ENCODE peak calls at places on chromosomes 13 and 19, in seven cellular contexts. M, L, K, O, I, E and W are unnamed samples.

GRCh38 chr13:106350208-106350607 is 185.3 kb downstream of the EFNB2 start:
- DNase-seq in O (no peak), L (no peak), I (no peak), K (no peak), M (no peak), E (no peak), W (no peak)

GRCh38 chr19:41225238-41226052 is 6.4 kb downstream of the AXL start:
- DNase-seq in O (no peak), K (no peak), E (peak), M (peak), I (no peak), L (peak), W (no peak)

GRCh38 chr13:42547615-42548014 is 26.3 kb upstream of the TNFSF11 start:
- DNase-seq in O (no peak), L (no peak), I (no peak), M (no peak), K (no peak), E (no peak), W (no peak)

GRCh38 chr19:46660601-46661019 is 372 bp downstream of the DACT3 start:
- DNase-seq in I (no peak), O (no peak), K (no peak), M (peak), L (peak), E (no peak), W (no peak)

GRCh38 chr19:29706635-29707034 is 8.4 kb downstream of the C19orf12 start:
- DNase-seq in O (no peak), M (no peak), L (no peak), E (no peak), K (no peak), I (no peak), W (no peak)

GRCh38 chr13:25943666-25944065 is 108.2 kb downstream of the SHISA2 start:
- DNase-seq in L (no peak), E (peak), I (no peak), K (no peak), O (no peak), M (no peak), W (no peak)

GRCh38 chr19:55526216-55527196 is 10.4 kb downstream of the SBK2 start:
- DNase-seq in E (peak), K (no peak), I (no peak), O (no peak), M (no peak), L (peak), W (no peak)

GRCh38 chr13:102847272-102848234 is 1.7 kb downstream of the ERCC5 start:
- DNase-seq in M (peak), E (no peak), I (no peak), O (no peak), L (peak), K (no peak), W (no peak)

GRCh38 chr19:29520390-29520789 is 5.4 kb upstream of the VSTM2B start:
- DNase-seq in M (no peak), K (no peak), E (no peak), O (no peak), I (no peak), L (no peak), W (no peak)

GRCh38 chr19:39542198-39542597 is 2.2 kb upstream of the EID2 start:
- DNase-seq in E (no peak), L (no peak), M (no peak), K (peak), I (no peak), O (no peak), W (no peak)

GRCh38 chr13:44974056-44974798 is 15.0 kb downstream of the NUFIP1 start:
- DNase-seq in E (no peak), M (peak), L (no peak), O (no peak), K (no peak), I (peak), W (no peak)

GRCh38 chr19:40013991-40014390 is 17.1 kb downstream of the ZNF546 start:
- DNase-seq in O (no peak), M (no peak), I (no peak), K (no peak), E (no peak), L (no peak), W (no peak)

GRCh38 chr19:41144403-41144802 is 30.2 kb downstream of the CYP2F1 start:
- DNase-seq in E (peak), I (peak), M (peak), O (no peak), K (peak), L (peak), W (no peak)

GRCh38 chr13:98452851-98453250 is 124.1 kb downstream of the STK24 start:
- DNase-seq in I (no peak), K (no peak), M (no peak), L (no peak), O (no peak), E (no peak), W (no peak)

GRCh38 chr13:31042501-31043165 is 110.2 kb downstream of the TEX26 start:
- DNase-seq in K (no peak), O (no peak), I (no peak), E (no peak), L (no peak), M (no peak), W (no peak)

GRCh38 chr13:100887729-100888151 is 213.1 kb upstream of the TMTC4 start:
- DNase-seq in K (no peak), E (no peak), O (no peak), L (no peak), I (no peak), M (no peak), W (no peak)

GRCh38 chr19:51702754-51703654 is 9.9 kb downstream of the SPACA6 start:
- DNase-seq in E (no peak), L (peak), I (no peak), M (peak), O (no peak), K (peak), W (no peak)

GRCh38 chr13:74103970-74104555 is 30.1 kb downstream of the KLF12 start:
- DNase-seq in K (no peak), E (no peak), O (no peak), M (no peak), I (no peak), L (no peak), W (no peak)

GRCh38 chr13:83929147-83929546 is 46.9 kb upstream of the SLITRK1 start:
- DNase-seq in I (no peak), E (no peak), O (no peak), L (no peak), M (no peak), K (no peak), W (no peak)

GRCh38 chr13:28744091-28744536 is 25.3 kb upstream of the SLC46A3 start:
- DNase-seq in K (peak), M (peak), I (no peak), O (no peak), L (no peak), E (no peak), W (no peak)

GRCh38 chr19:45443462-45444317 is 20.0 kb upstream of the ERCC1 start:
- DNase-seq in M (peak), K (peak), L (peak), O (no peak), I (no peak), E (peak), W (no peak)

GRCh38 chr13:79187917-79188699 is 217.9 kb downstream of the RBM26 start:
- DNase-seq in I (no peak), K (no peak), L (no peak), M (no peak), E (no peak), O (no peak), W (no peak)

GRCh38 chr19:51807111-51807701 is 12.2 kb downstream of the FPR3 start:
- DNase-seq in E (peak), L (no peak), K (peak), O (no peak), M (peak), I (no peak), W (no peak)

GRCh38 chr19:31112158-31112557 is 237.1 kb downstream of the TSHZ3 start:
- DNase-seq in L (no peak), I (no peak), O (no peak), E (no peak), M (no peak), K (no peak), W (no peak)

GRCh38 chr19:16850133-16850532 is 20.9 kb downstream of the SIN3B start:
- DNase-seq in E (no peak), M (no peak), L (no peak), O (no peak), I (no peak), K (no peak), W (no peak)

GRCh38 chr13:33932765-33933406 is 114.9 kb downstream of the RFC3 start:
- DNase-seq in O (no peak), L (peak), I (no peak), M (no peak), K (no peak), E (no peak), W (no peak)

GRCh38 chr19:4376991-4377781 is 23.2 kb downstream of the SH3GL1 start:
- DNase-seq in I (no peak), K (no peak), L (no peak), O (no peak), E (no peak), M (no peak), W (no peak)

GRCh38 chr19:51971624-51972023 is 15.0 kb downstream of the ZNF350 start:
- DNase-seq in K (no peak), L (no peak), O (no peak), E (no peak), I (no peak), M (peak), W (no peak)

GRCh38 chr13:57557979-57558529 is 73.5 kb upstream of the PCDH17 start:
- DNase-seq in L (peak), M (no peak), O (no peak), E (peak), K (no peak), I (no peak), W (no peak)

GRCh38 chr13:72850959-72851677 is 69.2 kb downstream of the PIBF1 start:
- DNase-seq in I (no peak), O (no peak), M (no peak), E (no peak), L (peak), K (peak), W (no peak)

GRCh38 chr19:5090780-5091575 is 122.1 kb downstream of the KDM4B start:
- DNase-seq in E (no peak), K (no peak), M (peak), O (no peak), I (no peak), L (peak), W (no peak)

GRCh38 chr19:46351241-46352041 is 4.6 kb downstream of the PPP5C start:
- DNase-seq in M (no peak), K (no peak), E (no peak), I (no peak), O (no peak), L (no peak), W (no peak)

GRCh38 chr13:109745060-109745459 is 41.3 kb downstream of the IRS2 start:
- DNase-seq in E (no peak), I (no peak), M (no peak), O (no peak), K (no peak), L (no peak), W (no peak)

DNA sequence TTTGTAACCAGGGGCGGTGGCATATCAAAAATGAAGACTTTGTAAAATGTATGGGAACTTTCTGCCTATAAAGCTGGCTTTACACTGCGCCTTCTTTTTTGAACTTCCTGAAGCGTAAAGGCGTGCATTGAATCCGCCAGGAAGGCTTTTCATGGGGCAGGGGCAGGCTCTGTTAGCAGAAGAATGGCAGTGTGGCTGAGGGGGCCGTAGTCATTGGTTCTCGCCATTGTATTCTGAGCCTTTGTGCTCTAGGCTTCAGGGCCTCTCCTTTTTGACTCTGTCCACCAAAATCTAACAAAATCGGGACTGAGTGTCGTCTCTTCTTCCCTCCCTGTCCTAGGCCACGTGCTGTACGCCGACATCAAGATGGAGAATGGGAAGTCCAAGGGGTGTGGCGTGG is 14.1 kb downstream of the PRAM1 start:
- DNase-seq in K (no peak), L (no peak), E (no peak), O (no peak), I (no peak), M (no peak), W (no peak)
- TF ChIP-seq TAF1 in K (no peak), L (no peak), E (no peak), O (no peak), I (no peak), M (no peak), W (no peak)

GRCh38 chr13:97334690-97335089 is 99.3 kb upstream of the RAP2A start:
- DNase-seq in K (no peak), E (no peak), L (no peak), O (no peak), M (no peak), I (no peak), W (no peak)
- TF ChIP-seq POLR2AphosphoS5 in K (no peak), E (no peak), L (no peak), O (no peak), M (no peak), I (no peak), W (no peak)

DNA sequence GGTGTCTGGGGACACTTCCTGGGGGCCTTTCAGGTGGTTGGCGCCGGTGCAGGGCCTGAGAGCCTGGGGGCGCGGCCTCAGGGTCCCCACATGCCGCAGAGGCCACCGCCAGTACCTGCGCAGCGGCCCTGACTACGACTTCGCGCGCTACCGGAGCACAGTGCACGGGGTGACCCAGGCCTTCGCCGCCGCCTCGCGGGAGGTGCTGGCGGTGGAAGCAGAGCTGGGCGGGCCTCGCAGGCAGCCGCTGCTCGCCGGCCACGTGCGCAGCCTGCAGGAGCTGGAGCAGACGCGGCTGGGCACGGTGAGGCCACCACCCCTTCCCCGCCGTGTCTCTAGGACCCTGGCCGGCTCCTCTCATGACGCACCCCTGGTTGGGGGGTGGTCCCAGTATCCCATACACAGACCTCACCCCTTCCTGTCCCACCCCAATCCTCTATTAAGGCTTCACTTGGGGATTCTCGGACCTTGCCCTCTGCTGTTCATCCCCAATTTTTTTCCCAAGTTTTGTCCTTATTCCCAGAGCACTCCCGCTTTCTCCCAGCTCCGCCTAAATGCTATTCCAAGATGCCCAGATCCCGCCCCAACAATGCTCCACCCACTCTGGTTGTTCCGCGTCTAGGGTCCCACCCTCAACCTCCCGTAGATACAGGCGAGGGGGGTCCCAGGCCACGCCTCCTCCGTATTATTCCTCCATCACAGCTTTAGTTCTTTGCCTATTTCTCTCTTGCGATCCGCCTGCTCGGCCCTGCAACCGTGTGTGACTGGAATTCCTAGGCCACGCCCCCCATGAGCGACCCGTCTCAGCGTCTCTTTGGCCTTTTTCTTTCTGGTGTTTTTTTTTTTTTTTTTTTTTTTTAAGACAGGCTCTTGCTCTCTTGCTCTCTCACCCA is 1.0 kb downstream of the REX1BD start:
- DNase-seq in L (peak), O (no peak), E (peak), K (peak), M (peak), I (no peak), W (no peak)
- TF ChIP-seq TAF1 in L (no peak), O (no peak), E (no peak), K (peak), M (no peak), I (no peak), W (no peak)

GRCh38 chr13:40611004-40611403 is 55.4 kb downstream of the FOXO1 start:
- DNase-seq in E (no peak), M (no peak), K (no peak), L (no peak), I (no peak), O (no peak), W (no peak)
- TF ChIP-seq POLR2AphosphoS5 in E (no peak), M (no peak), K (no peak), L (no peak), I (no peak), O (no peak), W (no peak)

GRCh38 chr13:76330216-76330615 is 556.0 kb downstream of the KCTD12 start:
- DNase-seq in L (no peak), M (no peak), O (no peak), K (no peak), E (no peak), I (no peak), W (no peak)

GRCh38 chr13:76335463-76335862 is 550.7 kb downstream of the KCTD12 start:
- DNase-seq in K (no peak), O (no peak), M (no peak), I (no peak), E (no peak), L (no peak), W (no peak)

GRCh38 chr13:76330756-76331155 is 555.4 kb downstream of the KCTD12 start:
- DNase-seq in K (no peak), E (no peak), I (no peak), O (no peak), L (no peak), M (no peak), W (no peak)

GRCh38 chr13:76329004-76329403 is 557.2 kb downstream of the KCTD12 start:
- DNase-seq in I (no peak), L (no peak), K (no peak), E (no peak), O (no peak), M (no peak), W (no peak)

DNA sequence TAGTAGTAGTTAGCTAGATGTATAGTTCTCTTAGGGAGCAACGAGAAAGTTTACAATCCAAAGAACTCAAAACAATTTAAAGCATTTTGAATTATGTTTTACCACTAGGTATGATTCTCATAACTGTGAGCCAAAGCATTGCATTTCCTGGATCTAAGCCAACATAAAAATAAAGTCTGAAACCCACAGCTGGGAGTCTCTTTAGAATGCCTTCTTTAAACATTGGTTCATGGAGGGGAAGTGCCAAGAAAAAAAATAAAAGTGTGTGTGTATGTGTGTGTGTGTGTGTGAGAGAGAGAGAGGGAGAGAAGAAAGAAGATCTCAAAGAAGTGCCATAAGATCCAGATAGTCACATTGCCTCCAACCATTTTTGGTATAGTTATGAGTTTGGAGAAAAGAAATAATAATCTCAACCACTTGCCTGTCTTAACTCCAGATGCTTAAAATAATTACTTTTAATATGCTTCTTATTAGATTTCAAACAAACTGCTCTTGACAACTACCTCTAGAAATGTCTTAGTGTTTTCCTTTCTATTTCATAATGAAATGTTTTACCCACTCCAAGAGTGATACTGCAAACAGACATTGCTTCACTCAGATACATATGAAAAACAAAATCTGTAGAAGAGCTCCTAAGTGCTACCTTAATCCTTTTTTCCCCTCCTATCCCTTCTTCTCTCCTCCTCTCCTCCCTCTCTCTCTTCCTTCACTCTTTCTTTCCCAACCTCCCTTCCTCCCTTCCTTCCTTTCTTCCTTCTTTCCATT is 554.1 kb downstream of the KCTD12 start:
- DNase-seq in K (no peak), I (no peak), E (no peak), M (no peak), L (no peak), O (no peak), W (no peak)
- TF ChIP-seq TAF1 in K (no peak), I (no peak), E (no peak), M (no peak), L (no peak), O (no peak), W (no peak)

GRCh38 chr19:11848594-11849263 is at the start of gene ZNF439:
- DNase-seq in L (peak), O (peak), I (peak), K (peak), M (peak), E (peak), W (peak)

GRCh38 chr19:11848200-11848593 is 329 bp upstream of the ZNF439 start:
- DNase-seq in O (no peak), I (no peak), L (peak), M (no peak), E (no peak), K (no peak), W (no peak)

GRCh38 chr19:11849264-11849615 is 714 bp downstream of the ZNF439 start:
- DNase-seq in K (no peak), I (no peak), O (peak), L (no peak), M (no peak), E (no peak), W (no peak)

DNA sequence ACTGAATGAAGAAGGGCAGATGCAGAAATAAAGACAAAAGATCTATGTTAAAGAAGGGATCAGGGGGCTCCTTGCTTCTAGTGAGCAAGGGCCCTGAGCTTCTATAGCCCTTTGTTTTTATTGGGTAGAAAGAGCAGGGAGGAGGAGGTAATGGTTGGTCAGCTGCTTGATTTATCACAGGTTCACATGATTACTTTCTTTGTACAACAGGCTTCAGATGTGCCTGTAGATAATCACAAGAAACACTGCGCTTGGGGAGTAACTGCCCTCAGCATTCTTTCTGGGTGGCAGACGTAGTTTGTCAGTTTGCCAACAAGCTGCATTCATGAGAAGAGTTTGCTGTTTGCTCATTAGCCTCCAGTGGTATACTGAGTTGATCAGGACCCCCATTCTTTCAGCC is 4.8 kb upstream of the ZNF439 start:
- DNase-seq in L (no peak), I (no peak), K (no peak), E (no peak), O (no peak), M (peak), W (no peak)
- TF ChIP-seq POLR2AphosphoS5 in L (no peak), I (no peak), K (no peak), E (no peak), O (no peak), M (no peak), W (no peak)